ENCODE peak calls at places on chromosome 7, in six cellular contexts. B, D, H, Z, M and S are unnamed samples.

GRCh38 chr7:115096262-115096661 is 174.4 kb downstream of the MDFIC start:
- DNase-seq in B (no peak), D (no peak), H (no peak), Z (no peak), M (peak), S (no peak)

GRCh38 chr7:67470256-67470751 is 473.7 kb downstream of the TYW1 start:
- DNase-seq in B (no peak), D (no peak), H (no peak), Z (no peak), M (peak), S (no peak)

GRCh38 chr7:114047889-114048288 is 129.1 kb upstream of the PPP1R3A start:
- DNase-seq in B (no peak), D (no peak), H (no peak), Z (no peak), M (peak), S (no peak)

GRCh38 chr7:8433477-8434289 is at the start of gene NXPH1:
- DNase-seq in B (no peak), D (no peak), H (peak), Z (peak), M (peak), S (no peak)

GRCh38 chr7:116393654-116394053 is 105.9 kb upstream of the CAV2 start:
- DNase-seq in B (no peak), D (no peak), H (no peak), Z (no peak), M (peak), S (no peak)

GRCh38 chr7:68411742-68412141 is 1186.5 kb upstream of the AUTS2 start:
- DNase-seq in B (no peak), D (no peak), H (no peak), Z (no peak), M (no peak), S (no peak)

GRCh38 chr7:105003875-105004510 is 10.0 kb upstream of the KMT2E start:
- DNase-seq in B (no peak), D (no peak), H (no peak), Z (no peak), M (no peak), S (no peak)

GRCh38 chr7:101576993-101577392 is 52.1 kb downstream of the MYL10 start:
- DNase-seq in B (no peak), D (peak), H (no peak), Z (no peak), M (no peak), S (no peak)

GRCh38 chr7:90945104-90945752 is 319.0 kb upstream of the FZD1 start:
- DNase-seq in B (no peak), D (peak), H (no peak), Z (no peak), M (peak), S (no peak)

GRCh38 chr7:24152907-24153513 is 131.0 kb upstream of the NPY start:
- DNase-seq in B (no peak), D (no peak), H (no peak), Z (no peak), M (no peak), S (no peak)

GRCh38 chr7:99562832-99563231 is 4.4 kb downstream of the ZNF655 start:
- DNase-seq in B (no peak), D (peak), H (no peak), Z (peak), M (peak), S (peak)

GRCh38 chr7:156420496-156420895 is 220.1 kb upstream of the RNF32 start:
- DNase-seq in B (no peak), D (no peak), H (no peak), Z (no peak), M (no peak), S (no peak)

GRCh38 chr7:134548877-134549276 is at the start of gene AKR1B15:
- DNase-seq in B (no peak), D (peak), H (peak), Z (peak), M (peak), S (no peak)

GRCh38 chr7:45435846-45436245 is 138.3 kb upstream of the ADCY1 start:
- DNase-seq in B (no peak), D (peak), H (no peak), Z (no peak), M (peak), S (no peak)

GRCh38 chr7:98617051-98617959 is at the start of gene NPTX2:
- DNase-seq in B (no peak), D (no peak), H (no peak), Z (peak), M (peak), S (no peak)

GRCh38 chr7:47087866-47088265 is 494.0 kb downstream of the TNS3 start:
- DNase-seq in B (no peak), D (peak), H (no peak), Z (no peak), M (no peak), S (no peak)

GRCh38 chr7:27875832-27876231 is 135.9 kb downstream of the TAX1BP1 start:
- DNase-seq in B (no peak), D (no peak), H (no peak), Z (no peak), M (no peak), S (no peak)

GRCh38 chr7:120502825-120503224 is 229.8 kb downstream of the KCND2 start:
- DNase-seq in B (no peak), D (no peak), H (no peak), Z (no peak), M (no peak), S (no peak)

GRCh38 chr7:109094-109493 is 83.3 kb upstream of the FAM20C start:
- DNase-seq in B (no peak), D (no peak), H (no peak), Z (no peak), M (no peak), S (no peak)

GRCh38 chr7:14800664-14801063 is 101.9 kb downstream of the DGKB start:
- DNase-seq in B (no peak), D (no peak), H (no peak), Z (no peak), M (no peak), S (no peak)

GRCh38 chr7:28748934-28749584 is 209.1 kb downstream of the TRIL start:
- DNase-seq in B (peak), D (peak), H (peak), Z (peak), M (no peak), S (no peak)

GRCh38 chr7:90593205-90593604 is 2.9 kb upstream of the CDK14 start:
- DNase-seq in B (no peak), D (no peak), H (no peak), Z (no peak), M (no peak), S (no peak)

GRCh38 chr7:141014523-141015395 is at the start of gene MRPS33:
- DNase-seq in B (peak), D (peak), H (peak), Z (peak), M (peak), S (peak)

GRCh38 chr7:137025469-137026175 is 157.2 kb downstream of the CHRM2 start:
- DNase-seq in B (no peak), D (peak), H (no peak), Z (no peak), M (peak), S (peak)

GRCh38 chr7:98831641-98832221 is 38.1 kb downstream of the TMEM130 start:
- DNase-seq in B (no peak), D (peak), H (no peak), Z (peak), M (no peak), S (no peak)

GRCh38 chr7:34039033-34039432 is 133.7 kb downstream of the BMPER start:
- DNase-seq in B (no peak), D (no peak), H (no peak), Z (no peak), M (peak), S (peak)

GRCh38 chr7:92645531-92646061 is 55.4 kb upstream of the FAM133B start:
- DNase-seq in B (no peak), D (no peak), H (no peak), Z (peak), M (peak), S (no peak)

GRCh38 chr7:132321387-132321786 is 254.9 kb downstream of the PLXNA4 start:
- DNase-seq in B (no peak), D (peak), H (no peak), Z (no peak), M (peak), S (no peak)

GRCh38 chr7:157282141-157282801 is 54.5 kb upstream of the DNAJB6 start:
- DNase-seq in B (no peak), D (no peak), H (no peak), Z (no peak), M (no peak), S (no peak)

GRCh38 chr7:131145770-131146169 is 181.9 kb upstream of the MKLN1 start:
- DNase-seq in B (no peak), D (no peak), H (no peak), Z (no peak), M (no peak), S (no peak)

GRCh38 chr7:47714669-47715607 is 133.0 kb upstream of the TNS3 start:
- DNase-seq in B (no peak), D (no peak), H (peak), Z (no peak), M (no peak), S (no peak)

GRCh38 chr7:119197872-119198527 is 973.5 kb downstream of the ANKRD7 start:
- DNase-seq in B (no peak), D (peak), H (peak), Z (peak), M (peak), S (no peak)

GRCh38 chr7:123637203-123637602 is 18.5 kb upstream of the LMOD2 start:
- DNase-seq in B (no peak), D (no peak), H (no peak), Z (no peak), M (peak), S (no peak)

DNA sequence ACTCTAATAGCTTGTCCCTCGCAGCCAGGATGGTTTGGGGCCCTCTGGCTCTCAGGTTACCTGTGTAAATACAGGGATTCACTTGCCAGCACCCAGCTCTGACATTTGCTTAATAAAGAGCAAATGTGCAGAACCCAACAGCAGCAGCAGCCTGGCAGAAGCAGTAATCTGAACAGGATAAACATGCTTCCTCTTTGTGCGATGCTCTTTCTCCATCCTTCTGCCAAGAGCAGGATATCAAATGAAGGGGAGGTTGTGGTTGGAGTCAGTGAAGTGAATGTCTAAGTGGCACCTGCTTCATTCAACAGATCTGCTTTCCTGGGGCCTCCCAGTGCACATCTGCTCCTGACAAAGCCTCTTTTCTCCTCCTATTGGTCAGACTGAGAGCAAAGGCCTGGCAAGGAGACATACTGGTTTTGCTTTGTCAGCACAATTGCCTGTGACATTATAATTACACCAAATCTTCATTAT is 130.3 kb downstream of the NRF1 start:
- DNase-seq in B (no peak), D (no peak), H (no peak), Z (no peak), M (no peak), S (no peak)
- TF ChIP-seq CTCF in B (no peak), D (no peak), H (no peak), Z (no peak), M (no peak), S (no peak)

DNA sequence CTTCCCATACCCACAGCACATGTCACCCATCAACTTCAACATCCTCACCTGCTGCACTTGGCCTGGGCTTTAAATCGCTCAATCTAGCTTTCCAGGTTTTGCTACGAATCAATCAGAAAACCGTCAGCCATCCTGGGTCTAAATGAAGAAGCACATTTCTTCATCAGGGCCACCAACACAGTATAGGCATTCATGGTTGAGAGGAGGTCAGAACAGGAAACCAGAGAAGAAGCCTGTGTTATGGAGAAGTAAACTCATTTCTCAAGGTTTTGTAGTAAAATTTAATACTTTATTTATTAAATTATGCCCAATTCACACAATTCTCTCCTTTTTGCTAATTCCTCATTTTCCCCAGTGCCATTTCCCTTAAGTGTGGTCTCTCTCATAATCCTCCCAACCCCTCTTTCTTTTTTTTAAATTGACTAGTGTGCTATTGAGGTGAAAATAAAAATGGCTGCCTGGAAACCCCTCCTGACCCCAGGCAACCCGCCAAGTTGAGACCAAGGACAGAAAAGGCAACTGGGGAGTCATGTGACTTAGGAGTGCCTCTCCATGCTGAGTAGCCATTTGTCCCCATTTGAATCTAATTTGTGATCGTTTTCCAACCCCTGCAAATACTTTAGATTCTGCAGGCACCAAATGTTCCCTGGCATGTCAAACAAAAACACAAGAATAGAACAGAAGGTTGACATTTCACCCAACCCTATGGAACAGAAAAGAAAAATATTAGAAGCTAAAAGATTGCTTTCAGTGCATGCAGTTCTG is 181.1 kb upstream of the NAMPT start:
- DNase-seq in B (no peak), D (no peak), H (no peak), Z (no peak), M (no peak), S (no peak)
- TF ChIP-seq CTCF in B (no peak), D (no peak), H (no peak), Z (no peak), M (no peak), S (no peak)

GRCh38 chr7:26093023-26093422 is 59.0 kb upstream of the NFE2L3 start:
- DNase-seq in B (no peak), D (no peak), H (no peak), Z (no peak), M (no peak), S (no peak)

GRCh38 chr7:26091933-26092332 is 60.1 kb upstream of the NFE2L3 start:
- DNase-seq in B (no peak), D (no peak), H (no peak), Z (no peak), M (peak), S (no peak)

GRCh38 chr7:26087321-26088091 is 64.5 kb upstream of the NFE2L3 start:
- DNase-seq in B (no peak), D (no peak), H (no peak), Z (no peak), M (no peak), S (no peak)

GRCh38 chr7:26085771-26086170 is 66.2 kb upstream of the NFE2L3 start:
- DNase-seq in B (no peak), D (no peak), H (no peak), Z (no peak), M (no peak), S (no peak)

DNA sequence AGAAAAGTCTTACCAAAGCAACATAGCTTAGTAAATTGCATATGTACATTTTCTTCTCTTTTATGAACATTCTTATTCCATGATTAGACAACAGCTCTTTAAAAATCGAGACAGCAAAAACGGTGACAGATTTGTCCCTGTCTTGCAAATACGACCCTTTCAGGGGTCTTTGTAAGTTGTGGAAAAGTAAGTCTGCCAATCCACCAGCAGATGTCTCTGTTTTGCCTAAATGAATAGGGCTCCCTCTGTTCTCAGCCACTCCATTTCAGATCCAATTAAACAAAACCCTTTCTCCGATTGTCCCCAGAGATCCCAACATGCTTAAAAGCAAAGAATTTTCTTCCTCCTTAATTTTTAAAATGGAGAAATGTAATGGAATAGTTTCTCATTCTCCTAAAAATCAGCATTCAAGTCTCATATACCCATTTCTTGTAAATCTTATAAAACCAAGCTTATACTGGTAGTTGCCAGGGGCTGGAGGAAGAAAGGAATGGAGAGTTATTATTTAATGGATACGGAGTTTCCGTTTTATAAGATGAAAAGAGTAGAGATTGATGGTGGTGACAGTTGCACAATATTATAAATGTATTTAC is 61.0 kb upstream of the NFE2L3 start:
- DNase-seq in B (no peak), D (peak), H (peak), Z (no peak), M (peak), S (peak)
- TF ChIP-seq CTCF in B (peak), D (peak), H (peak), Z (peak), M (peak), S (peak)

DNA sequence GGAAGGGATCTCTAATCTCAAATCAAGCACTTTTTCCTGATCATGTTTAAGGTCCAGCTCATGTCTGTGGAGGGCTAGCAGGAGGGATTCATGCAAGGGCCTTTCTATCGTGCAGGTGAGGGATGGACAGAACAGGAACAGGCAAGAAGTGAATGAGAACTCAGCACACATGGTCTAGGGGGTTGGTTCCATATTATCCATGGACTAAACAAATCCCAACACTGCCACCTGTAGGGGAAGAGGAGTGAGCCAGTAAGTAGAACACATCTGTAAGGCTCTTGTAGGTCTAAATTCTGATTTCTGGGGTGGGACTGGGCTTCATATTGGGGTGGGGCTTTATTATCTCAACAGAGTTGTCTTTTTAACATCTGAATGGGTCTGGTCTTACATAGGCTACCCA is 138.0 kb upstream of the TARP start:
- DNase-seq in B (no peak), D (no peak), H (no peak), Z (no peak), M (peak), S (no peak)
- TF ChIP-seq CTCF in B (no peak), D (peak), H (no peak), Z (no peak), M (peak), S (peak)

DNA sequence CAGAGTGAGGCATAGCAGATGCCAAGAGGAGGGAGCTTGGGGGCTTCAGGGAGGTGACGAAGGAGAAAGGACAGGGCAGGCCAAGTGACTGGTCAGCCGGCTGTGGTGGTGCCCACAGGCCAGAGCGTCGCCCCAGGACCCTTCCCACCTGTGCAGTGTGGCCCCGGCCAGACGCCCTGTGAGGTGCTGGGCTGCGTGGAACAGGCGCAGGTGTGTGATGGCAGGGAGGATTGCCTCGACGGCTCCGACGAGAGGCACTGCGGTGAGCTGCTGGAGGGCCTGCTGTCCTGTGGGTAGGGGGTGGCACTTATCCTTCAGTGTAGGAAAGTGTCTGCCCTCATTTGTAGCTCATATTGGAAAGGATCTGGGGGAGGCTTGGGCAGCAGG is 26.8 kb upstream of the ZNF467 start:
- DNase-seq in B (no peak), D (no peak), H (no peak), Z (no peak), M (no peak), S (no peak)
- TF ChIP-seq CTCF in B (no peak), D (peak), H (no peak), Z (no peak), M (no peak), S (no peak)

DNA sequence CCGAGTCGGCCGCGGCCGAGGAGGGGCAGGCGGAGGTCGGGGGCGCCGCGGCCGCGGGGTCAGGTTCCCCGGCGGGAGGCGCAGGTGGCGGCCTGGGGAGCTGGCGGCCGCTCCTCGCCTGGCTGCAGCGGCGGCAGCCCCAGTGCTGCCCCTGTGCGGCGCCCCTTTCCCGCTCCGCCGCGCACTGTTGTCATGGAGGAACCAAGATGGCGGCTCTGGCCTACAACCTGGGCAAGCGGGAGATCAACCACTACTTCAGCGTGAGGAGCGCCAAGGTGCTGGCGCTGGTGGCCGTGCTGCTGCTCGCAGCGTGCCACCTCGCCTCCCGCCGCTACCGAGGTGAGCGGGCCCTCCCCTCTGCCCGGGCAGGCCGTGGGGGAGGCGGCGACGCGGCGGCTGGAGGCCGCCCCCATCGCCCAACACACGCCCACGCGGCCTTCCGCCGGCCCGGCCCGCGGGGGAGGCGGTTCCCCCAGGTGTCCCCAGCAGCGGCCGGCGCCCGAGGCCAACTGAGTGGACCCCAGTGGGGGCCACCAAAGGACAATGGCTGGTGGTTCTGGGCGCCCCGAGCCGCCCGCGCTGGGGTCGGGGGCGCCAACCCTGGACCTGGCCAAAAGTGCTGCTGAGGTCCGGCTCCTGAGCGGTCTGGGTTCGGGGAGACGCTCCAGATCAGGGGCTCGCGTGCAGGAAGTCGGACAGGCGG is 421 bp downstream of the CASD1 start:
- DNase-seq in B (no peak), D (peak), H (peak), Z (peak), M (peak), S (no peak)
- TF ChIP-seq CTCF in B (no peak), D (peak), H (peak), Z (no peak), M (peak), S (peak)